ENCODE peak calls at places on chromosomes 11 and 22, in five cellular contexts. U is GM12878, T is K562, B is H1, K is HepG2. L is an unnamed sample.

GRCh38 chr11:68142028-68142412 is 20.8 kb upstream of the CHKA start:
- DNase-seq in U (no peak), T (no peak), B (no peak), K (no peak), L (no peak)

GRCh38 chr11:134164490-134165370 is 59.0 kb downstream of the NCAPD3 start:
- DNase-seq in U (no peak), T (no peak), B (peak; percentile 41), K (peak; percentile 6), L (no peak)

GRCh38 chr11:60566773-60567172 is 51.6 kb downstream of the MS4A13 start:
- DNase-seq in U (no peak), T (no peak), B (no peak), K (no peak), L (no peak)

GRCh38 chr22:38572065-38572464 is 2.1 kb upstream of the DMC1 start:
- DNase-seq in U (peak; percentile 12), T (peak; percentile 35), B (peak; percentile 41), K (peak; percentile 38), L (peak; percentile 24)

GRCh38 chr11:50098186-50098725 is 65.6 kb downstream of the OR4C45 start:
- DNase-seq in U (no peak), T (no peak), B (no peak), K (no peak), L (no peak)

GRCh38 chr11:11798586-11799438 is 43.0 kb upstream of the USP47 start:
- DNase-seq in U (no peak), T (peak; percentile 70), B (peak; percentile 89), K (peak; percentile 60), L (peak; percentile 60)

GRCh38 chr22:50247748-50248147 is 2.9 kb upstream of the TUBGCP6 start:
- DNase-seq in U (no peak), T (peak; percentile 30), B (peak; percentile 81), K (no peak), L (peak; percentile 64)

GRCh38 chr11:35947437-35947836 is 3.6 kb downstream of the LDLRAD3 start:
- DNase-seq in U (no peak), T (no peak), B (no peak), K (no peak), L (no peak)

GRCh38 chr11:8686325-8686724 is 3.7 kb downstream of the RPL27A start:
- DNase-seq in U (no peak), T (no peak), B (no peak), K (no peak), L (no peak)

GRCh38 chr11:105033344-105033743 is 1.6 kb downstream of the CASP1 start:
- DNase-seq in U (no peak), T (no peak), B (no peak), K (no peak), L (no peak)

GRCh38 chr22:30730351-30730750 is 35.7 kb downstream of the OSBP2 start:
- DNase-seq in U (no peak), T (no peak), B (no peak), K (no peak), L (no peak)

GRCh38 chr11:28284206-28284605 is 176.0 kb downstream of the METTL15 start:
- DNase-seq in U (no peak), T (no peak), B (no peak), K (no peak), L (no peak)

GRCh38 chr22:31394326-31394725 is 5.1 kb upstream of the DRG1 start:
- DNase-seq in U (no peak), T (no peak), B (no peak), K (no peak), L (no peak)

GRCh38 chr11:125036933-125037332 is 26.2 kb upstream of the SLC37A2 start:
- DNase-seq in U (no peak), T (no peak), B (no peak), K (no peak), L (no peak)

GRCh38 chr11:74783241-74783871 is 34.7 kb downstream of the RNF169 start:
- DNase-seq in U (peak; percentile 64), T (no peak), B (no peak), K (no peak), L (peak; percentile 8)

GRCh38 chr22:38075961-38076360 is 8.0 kb downstream of the SLC16A8 start:
- DNase-seq in U (no peak), T (no peak), B (no peak), K (no peak), L (no peak)

GRCh38 chr11:114309517-114309916 is 13.3 kb downstream of the NNMT start:
- DNase-seq in U (no peak), T (no peak), B (no peak), K (no peak), L (no peak)

GRCh38 chr11:9206496-9206895 is 58.7 kb downstream of the DENND5A start:
- DNase-seq in U (no peak), T (no peak), B (no peak), K (no peak), L (no peak)

GRCh38 chr11:97856666-97857065 is 1164.1 kb upstream of the CNTN5 start:
- DNase-seq in U (no peak), T (no peak), B (peak; percentile 46), K (no peak), L (no peak)

GRCh38 chr11:68040121-68040956 is 1.5 kb downstream of the TCIRG1 start:
- DNase-seq in U (peak; percentile 21), T (no peak), B (peak; percentile 61), K (peak; percentile 79), L (no peak)

GRCh38 chr22:43110444-43110926 is at the start of gene BIK:
- DNase-seq in U (no peak), T (peak; percentile 75), B (no peak), K (peak; percentile 51), L (no peak)

GRCh38 chr11:111352235-111352746 is 26.8 kb downstream of the POU2AF1 start:
- DNase-seq in U (no peak), T (no peak), B (no peak), K (no peak), L (no peak)

GRCh38 chr22:49164773-49165320 is 662.8 kb downstream of the BRD1 start:
- DNase-seq in U (no peak), T (no peak), B (no peak), K (no peak), L (no peak)

GRCh38 chr22:50305658-50306566 is 1.5 kb downstream of the PLXNB2 start:
- DNase-seq in U (peak; percentile 36), T (peak; percentile 35), B (no peak), K (no peak), L (peak; percentile 66)

GRCh38 chr11:132126973-132127900 is 756.8 kb downstream of the NTM start:
- DNase-seq in U (no peak), T (no peak), B (no peak), K (peak; percentile 3), L (no peak)

GRCh38 chr11:94537051-94537600 is 6.6 kb upstream of the FUT4 start:
- DNase-seq in U (no peak), T (no peak), B (no peak), K (no peak), L (no peak)

GRCh38 chr11:113534625-113535024 is 59.4 kb upstream of the DRD2 start:
- DNase-seq in U (no peak), T (no peak), B (no peak), K (no peak), L (no peak)

GRCh38 chr22:36860821-36861659 is at the start of gene NCF4:
- DNase-seq in U (peak; percentile 94), T (no peak), B (no peak), K (no peak), L (no peak)

GRCh38 chr11:106442032-106442431 is 364.6 kb downstream of the AASDHPPT start:
- DNase-seq in U (no peak), T (no peak), B (no peak), K (no peak), L (no peak)

GRCh38 chr11:86047275-86047991 is 21.5 kb downstream of the PICALM start:
- DNase-seq in U (no peak), T (no peak), B (no peak), K (no peak), L (no peak)

GRCh38 chr11:119538748-119539147 is 115.8 kb upstream of the THY1 start:
- DNase-seq in U (no peak), T (no peak), B (no peak), K (no peak), L (no peak)
- TF ChIP-seq SP1 in U (no peak), T (no peak), B (no peak), K (no peak), L (no peak)

GRCh38 chr22:29705651-29706050 is 14.2 kb upstream of the CABP7 start:
- DNase-seq in U (no peak), T (no peak), B (no peak), K (no peak), L (no peak)

GRCh38 chr22:29704528-29705285 is 15.1 kb upstream of the CABP7 start:
- DNase-seq in U (no peak), T (no peak), B (no peak), K (peak; percentile 83), L (no peak)

GRCh38 chr22:29706991-29707390 is 12.8 kb upstream of the CABP7 start:
- DNase-seq in U (no peak), T (no peak), B (no peak), K (no peak), L (no peak)

GRCh38 chr22:29707471-29707870 is 12.3 kb upstream of the CABP7 start:
- DNase-seq in U (no peak), T (no peak), B (no peak), K (no peak), L (no peak)

DNA sequence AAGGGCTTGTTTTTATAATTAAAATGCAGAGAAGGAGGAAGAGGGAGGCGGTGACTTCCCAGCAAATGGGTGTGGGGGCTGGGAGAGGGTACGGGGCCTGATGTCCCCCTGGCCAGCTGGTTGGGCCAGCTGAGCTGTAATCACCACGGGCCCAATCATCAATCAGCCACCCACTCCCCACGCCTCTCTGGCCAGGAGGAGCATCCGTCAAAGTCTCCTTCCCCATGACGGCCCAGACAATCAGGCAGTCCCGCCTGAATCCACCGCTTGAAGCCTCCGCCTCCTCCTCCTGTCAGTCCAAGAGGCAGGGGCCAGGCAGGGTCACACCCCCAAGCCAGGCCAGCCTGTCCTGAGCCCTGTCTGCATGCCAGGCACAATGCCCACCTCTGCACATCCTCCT is 13.3 kb upstream of the CABP7 start:
- DNase-seq in U (no peak), T (no peak), B (no peak), K (no peak), L (no peak)
- TF ChIP-seq YY1 in U (no peak), T (no peak), B (no peak), K (no peak), L (no peak)

GRCh38 chr11:78659326-78660319 is 85.0 kb upstream of the NARS2 start:
- DNase-seq in U (no peak), T (no peak), B (peak; percentile 46), K (no peak), L (no peak)
- TF ChIP-seq SP1 in U (no peak), T (no peak), B (no peak), K (no peak), L (no peak)

GRCh38 chr11:123473941-123474668 is 44.0 kb downstream of the GRAMD1B start:
- DNase-seq in U (no peak), T (no peak), B (no peak), K (no peak), L (no peak)

GRCh38 chr11:123469089-123469488 is 39.0 kb downstream of the GRAMD1B start:
- DNase-seq in U (no peak), T (no peak), B (no peak), K (no peak), L (no peak)

GRCh38 chr11:123470862-123471261 is 40.8 kb downstream of the GRAMD1B start:
- DNase-seq in U (no peak), T (no peak), B (no peak), K (no peak), L (no peak)

GRCh38 chr11:123472236-123472935 is 42.3 kb downstream of the GRAMD1B start:
- DNase-seq in U (no peak), T (no peak), B (no peak), K (no peak), L (no peak)

GRCh38 chr11:123469586-123469985 is 39.5 kb downstream of the GRAMD1B start:
- DNase-seq in U (no peak), T (no peak), B (no peak), K (no peak), L (no peak)
- TF ChIP-seq YY1 in U (no peak), T (no peak), B (no peak), K (no peak), L (no peak)

GRCh38 chr22:22099833-22100812 is 117.5 kb upstream of the TOP3B start:
- DNase-seq in U (no peak), T (no peak), B (no peak), K (no peak), L (peak; percentile 35)
- TF ChIP-seq SP1 in U (no peak), T (no peak), B (no peak), K (no peak), L (no peak)

L was measured in HCT116.